ENCODE peak calls at places on chromosomes 1 and 21, in five cellular contexts. One of them, this sample, is unnamed.

GRCh38 chr1:177586429-177586828 is 383.4 kb downstream of the SEC16B start:
- DNase-seq in CD8-positive, alpha-beta T cell: no peak
- DNase-seq in pancreas: no peak
- DNase-seq in A549: no peak
- DNase-seq in IMR-90: peak; percentile 90
- DNase-seq in this sample: no peak

GRCh38 chr21:28632718-28633408 is 359.8 kb downstream of the LTN1 start:
- DNase-seq in CD8-positive, alpha-beta T cell: no peak
- DNase-seq in pancreas: no peak
- DNase-seq in A549: no peak
- DNase-seq in IMR-90: peak; percentile 83
- DNase-seq in this sample: no peak

GRCh38 chr1:222026280-222026679 is 284.4 kb upstream of the DUSP10 start:
- DNase-seq in CD8-positive, alpha-beta T cell: no peak
- DNase-seq in pancreas: no peak
- DNase-seq in A549: no peak
- DNase-seq in IMR-90: no peak
- DNase-seq in this sample: no peak

GRCh38 chr1:221708987-221709386 is 32.9 kb downstream of the DUSP10 start:
- DNase-seq in CD8-positive, alpha-beta T cell: no peak
- DNase-seq in pancreas: peak; percentile 80
- DNase-seq in A549: peak; percentile 86
- DNase-seq in IMR-90: peak; percentile 89
- DNase-seq in this sample: peak; percentile 54

GRCh38 chr1:23475134-23475628 is 8.8 kb downstream of the ASAP3 start:
- DNase-seq in CD8-positive, alpha-beta T cell: no peak
- DNase-seq in pancreas: no peak
- DNase-seq in A549: no peak
- DNase-seq in IMR-90: peak; percentile 98
- DNase-seq in this sample: no peak

GRCh38 chr1:234627009-234627950 is 17.3 kb upstream of the IRF2BP2 start:
- DNase-seq in CD8-positive, alpha-beta T cell: no peak
- DNase-seq in pancreas: no peak
- DNase-seq in A549: no peak
- DNase-seq in IMR-90: no peak
- DNase-seq in this sample: no peak

GRCh38 chr1:119919241-119919640 is 22.9 kb upstream of the ADAM30 start:
- DNase-seq in CD8-positive, alpha-beta T cell: no peak
- DNase-seq in pancreas: no peak
- DNase-seq in A549: no peak
- DNase-seq in IMR-90: no peak
- DNase-seq in this sample: no peak

GRCh38 chr1:229106526-229107105 is 164.3 kb upstream of the RAB4A start:
- DNase-seq in CD8-positive, alpha-beta T cell: no peak
- DNase-seq in pancreas: no peak
- DNase-seq in A549: no peak
- DNase-seq in IMR-90: no peak
- DNase-seq in this sample: no peak

GRCh38 chr1:10553124-10553523 is 78.4 kb downstream of the PEX14 start:
- DNase-seq in CD8-positive, alpha-beta T cell: no peak
- DNase-seq in pancreas: no peak
- DNase-seq in A549: no peak
- DNase-seq in IMR-90: no peak
- DNase-seq in this sample: no peak

GRCh38 chr1:228989992-228990827 is 254.9 kb downstream of the RHOU start:
- DNase-seq in CD8-positive, alpha-beta T cell: no peak
- DNase-seq in pancreas: no peak
- DNase-seq in A549: no peak
- DNase-seq in IMR-90: no peak
- DNase-seq in this sample: no peak

GRCh38 chr1:227884370-227885134 is 63.2 kb downstream of the WNT9A start:
- DNase-seq in CD8-positive, alpha-beta T cell: no peak
- DNase-seq in pancreas: peak; percentile 56
- DNase-seq in A549: no peak
- DNase-seq in IMR-90: no peak
- DNase-seq in this sample: no peak

GRCh38 chr1:38915352-38915948 is 26.2 kb downstream of the RHBDL2 start:
- DNase-seq in CD8-positive, alpha-beta T cell: no peak
- DNase-seq in pancreas: no peak
- DNase-seq in A549: no peak
- DNase-seq in IMR-90: peak; percentile 60
- DNase-seq in this sample: no peak

GRCh38 chr1:58968360-58968952 is 184.6 kb upstream of the JUN start:
- DNase-seq in CD8-positive, alpha-beta T cell: no peak
- DNase-seq in pancreas: peak; percentile 85
- DNase-seq in A549: no peak
- DNase-seq in IMR-90: peak; percentile 46
- DNase-seq in this sample: no peak

GRCh38 chr1:39170731-39171375 is 33.6 kb upstream of the MACF1 start:
- DNase-seq in CD8-positive, alpha-beta T cell: no peak
- DNase-seq in pancreas: no peak
- DNase-seq in A549: no peak
- DNase-seq in IMR-90: peak; percentile 51
- DNase-seq in this sample: no peak

GRCh38 chr21:42117229-42118048 is 46.3 kb downstream of the UMODL1 start:
- DNase-seq in CD8-positive, alpha-beta T cell: peak; percentile 68
- DNase-seq in pancreas: peak; percentile 81
- DNase-seq in A549: peak; percentile 57
- DNase-seq in IMR-90: peak; percentile 81
- DNase-seq in this sample: peak; percentile 54

GRCh38 chr1:108000620-108001105 is 35.7 kb upstream of the VAV3 start:
- DNase-seq in CD8-positive, alpha-beta T cell: no peak
- DNase-seq in pancreas: peak; percentile 68
- DNase-seq in A549: peak; percentile 1
- DNase-seq in IMR-90: peak; percentile 24
- DNase-seq in this sample: no peak

GRCh38 chr21:37751268-37751975 is 164.8 kb downstream of the KCNJ6 start:
- DNase-seq in CD8-positive, alpha-beta T cell: no peak
- DNase-seq in pancreas: no peak
- DNase-seq in A549: no peak
- DNase-seq in IMR-90: peak; percentile 33
- DNase-seq in this sample: no peak

GRCh38 chr1:26890467-26890796 is 349 bp upstream of the GPN2 start:
- DNase-seq in CD8-positive, alpha-beta T cell: no peak
- DNase-seq in pancreas: no peak
- DNase-seq in A549: no peak
- DNase-seq in IMR-90: no peak
- DNase-seq in this sample: no peak

GRCh38 chr1:82160036-82160435 is 359.3 kb downstream of the ADGRL2 start:
- DNase-seq in CD8-positive, alpha-beta T cell: no peak
- DNase-seq in pancreas: no peak
- DNase-seq in A549: peak; percentile 1
- DNase-seq in IMR-90: peak; percentile 67
- DNase-seq in this sample: no peak

GRCh38 chr1:16181887-16182719 is 26.2 kb upstream of the EPHA2 start:
- DNase-seq in CD8-positive, alpha-beta T cell: no peak
- DNase-seq in pancreas: peak; percentile 79
- DNase-seq in A549: peak; percentile 93
- DNase-seq in IMR-90: peak; percentile 89
- DNase-seq in this sample: no peak

GRCh38 chr1:62131093-62131725 is 63.4 kb upstream of the L1TD1 start:
- DNase-seq in CD8-positive, alpha-beta T cell: no peak
- DNase-seq in pancreas: no peak
- DNase-seq in A549: peak; percentile 65
- DNase-seq in IMR-90: peak; percentile 61
- DNase-seq in this sample: peak; percentile 1

GRCh38 chr1:67759692-67760029 is 73.6 kb downstream of the GNG12 start:
- DNase-seq in CD8-positive, alpha-beta T cell: no peak
- DNase-seq in pancreas: no peak
- DNase-seq in A549: no peak
- DNase-seq in IMR-90: peak; percentile 42
- DNase-seq in this sample: no peak

GRCh38 chr1:56799605-56800398 is 19.4 kb downstream of the FYB2 start:
- DNase-seq in CD8-positive, alpha-beta T cell: no peak
- DNase-seq in pancreas: no peak
- DNase-seq in A549: no peak
- DNase-seq in IMR-90: peak; percentile 81
- DNase-seq in this sample: no peak

GRCh38 chr1:4485398-4485797 is 169.0 kb upstream of the AJAP1 start:
- DNase-seq in CD8-positive, alpha-beta T cell: no peak
- DNase-seq in pancreas: no peak
- DNase-seq in A549: no peak
- DNase-seq in IMR-90: no peak
- DNase-seq in this sample: no peak

GRCh38 chr1:8903410-8903809 is 24.9 kb upstream of the ENO1 start:
- DNase-seq in CD8-positive, alpha-beta T cell: no peak
- DNase-seq in pancreas: no peak
- DNase-seq in A549: peak; percentile 77
- DNase-seq in IMR-90: no peak
- DNase-seq in this sample: no peak

GRCh38 chr1:181588631-181589030 is 105.3 kb downstream of the CACNA1E start:
- DNase-seq in CD8-positive, alpha-beta T cell: no peak
- DNase-seq in pancreas: no peak
- DNase-seq in A549: no peak
- DNase-seq in IMR-90: no peak
- DNase-seq in this sample: no peak

GRCh38 chr1:44576456-44577150 is 97.7 kb downstream of the TMEM53 start:
- DNase-seq in CD8-positive, alpha-beta T cell: no peak
- DNase-seq in pancreas: no peak
- DNase-seq in A549: no peak
- DNase-seq in IMR-90: no peak
- DNase-seq in this sample: peak; percentile 67

GRCh38 chr1:241990040-241990439 is 8.9 kb downstream of the MAP1LC3C start:
- DNase-seq in CD8-positive, alpha-beta T cell: no peak
- DNase-seq in pancreas: peak; percentile 63
- DNase-seq in A549: peak; percentile 88
- DNase-seq in IMR-90: peak; percentile 82
- DNase-seq in this sample: peak; percentile 30

GRCh38 chr1:6923012-6923805 is 138.0 kb downstream of the CAMTA1 start:
- DNase-seq in CD8-positive, alpha-beta T cell: no peak
- DNase-seq in pancreas: no peak
- DNase-seq in A549: no peak
- DNase-seq in IMR-90: no peak
- DNase-seq in this sample: no peak

GRCh38 chr1:13864760-13865159 is 164.8 kb downstream of the PRDM2 start:
- DNase-seq in CD8-positive, alpha-beta T cell: no peak
- DNase-seq in pancreas: no peak
- DNase-seq in A549: no peak
- DNase-seq in IMR-90: no peak
- DNase-seq in this sample: no peak

GRCh38 chr1:53196485-53197271 is at the start of gene CPT2:
- DNase-seq in CD8-positive, alpha-beta T cell: peak; percentile 92
- DNase-seq in pancreas: peak; percentile 96
- DNase-seq in A549: peak; percentile 85
- DNase-seq in IMR-90: peak; percentile 90
- DNase-seq in this sample: peak; percentile 95
- H3K27ac ChIP-seq in CD8-positive, alpha-beta T cell: peak within 1 kb of the TSS; percentile 96
- H3K27ac ChIP-seq in pancreas: peak within 1 kb of the TSS; percentile 95
- H3K27ac ChIP-seq in A549: peak within 1 kb of the TSS; percentile 100
- H3K27ac ChIP-seq in IMR-90: peak within 1 kb of the TSS; percentile 83
- H3K27ac ChIP-seq in this sample: peak within 1 kb of the TSS; percentile 84

DNA sequence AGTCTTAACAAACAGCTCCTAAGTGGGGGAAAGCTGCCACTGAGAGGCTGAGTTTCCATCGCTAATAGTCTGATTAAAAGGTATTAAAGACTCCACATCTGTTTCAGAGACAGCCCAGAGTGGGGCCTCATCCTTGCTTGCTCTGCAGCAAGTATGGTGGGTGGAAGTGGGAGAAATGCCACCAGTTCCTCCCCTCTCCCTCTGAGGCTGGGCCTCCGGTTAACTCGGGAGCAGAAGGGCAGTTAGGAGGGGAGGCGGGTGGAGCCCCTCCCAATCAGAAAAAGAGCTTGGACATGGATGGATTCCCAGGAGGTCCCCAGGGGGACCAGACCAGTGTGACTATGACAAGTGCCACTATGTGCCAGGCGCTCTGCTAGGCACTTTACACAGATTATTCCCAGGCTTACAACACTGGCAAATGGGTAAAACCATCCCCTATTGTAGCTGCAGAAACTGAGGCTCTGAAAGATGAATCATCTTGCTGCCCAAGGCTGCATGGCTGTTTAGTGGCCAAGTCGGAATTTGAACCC is 11.4 kb upstream of the ASCL5 start:
- DNase-seq in CD8-positive, alpha-beta T cell: no peak
- DNase-seq in pancreas: no peak
- DNase-seq in A549: no peak
- DNase-seq in IMR-90: no peak
- DNase-seq in this sample: no peak
- H3K27ac ChIP-seq in CD8-positive, alpha-beta T cell: no peak overlapping the region
- H3K27ac ChIP-seq in pancreas: peak overlapping the region; percentile 57
- H3K27ac ChIP-seq in A549: no peak overlapping the region
- H3K27ac ChIP-seq in IMR-90: no peak overlapping the region
- H3K27ac ChIP-seq in this sample: peak overlapping the region; percentile 81

GRCh38 chr1:19483691-19484090 is 1.6 kb downstream of the CAPZB start:
- DNase-seq in CD8-positive, alpha-beta T cell: no peak
- DNase-seq in pancreas: no peak
- DNase-seq in A549: no peak
- DNase-seq in IMR-90: no peak
- DNase-seq in this sample: no peak
- H3K27ac ChIP-seq in CD8-positive, alpha-beta T cell: peak overlapping the region; percentile 75
- H3K27ac ChIP-seq in pancreas: no peak overlapping the region
- H3K27ac ChIP-seq in A549: peak overlapping the region; percentile 100
- H3K27ac ChIP-seq in IMR-90: peak overlapping the region; percentile 99
- H3K27ac ChIP-seq in this sample: no peak overlapping the region

GRCh38 chr1:52913537-52913936 is 8.0 kb downstream of the ECHDC2 start:
- DNase-seq in CD8-positive, alpha-beta T cell: no peak
- DNase-seq in pancreas: no peak
- DNase-seq in A549: no peak
- DNase-seq in IMR-90: no peak
- DNase-seq in this sample: no peak

GRCh38 chr1:52915855-52916220 is 5.7 kb downstream of the ECHDC2 start:
- DNase-seq in CD8-positive, alpha-beta T cell: no peak
- DNase-seq in pancreas: no peak
- DNase-seq in A549: no peak
- DNase-seq in IMR-90: no peak
- DNase-seq in this sample: no peak

GRCh38 chr1:52913014-52913413 is 8.5 kb downstream of the ECHDC2 start:
- DNase-seq in CD8-positive, alpha-beta T cell: no peak
- DNase-seq in pancreas: no peak
- DNase-seq in A549: no peak
- DNase-seq in IMR-90: no peak
- DNase-seq in this sample: no peak

GRCh38 chr1:52915211-52915854 is 6.2 kb downstream of the ECHDC2 start:
- DNase-seq in CD8-positive, alpha-beta T cell: no peak
- DNase-seq in pancreas: no peak
- DNase-seq in A549: no peak
- DNase-seq in IMR-90: no peak
- DNase-seq in this sample: no peak

GRCh38 chr1:52914463-52914862 is 7.1 kb downstream of the ECHDC2 start:
- DNase-seq in CD8-positive, alpha-beta T cell: no peak
- DNase-seq in pancreas: no peak
- DNase-seq in A549: no peak
- DNase-seq in IMR-90: no peak
- DNase-seq in this sample: no peak
- H3K27ac ChIP-seq in CD8-positive, alpha-beta T cell: no peak overlapping the region
- H3K27ac ChIP-seq in pancreas: no peak overlapping the region
- H3K27ac ChIP-seq in A549: no peak overlapping the region
- H3K27ac ChIP-seq in IMR-90: no peak overlapping the region
- H3K27ac ChIP-seq in this sample: no peak overlapping the region

This sample was measured in caudate nucleus.